ENCODE peak calls at places on chromosome 4, in seven cellular contexts. One of them, this sample, is unnamed.

GRCh38 chr4:110596431-110596830 is 26.4 kb downstream of the PITX2 start:
- DNase-seq in CD8-positive, alpha-beta memory T cell: no peak
- DNase-seq in astrocyte of the spinal cord: no peak
- DNase-seq in central memory CD8-positive, alpha-beta T cell: no peak
- DNase-seq in foreskin keratinocyte: no peak
- DNase-seq in iPS-NIHi11: no peak
- DNase-seq in astrocyte of the hippocampus: no peak
- DNase-seq in this sample: no peak

GRCh38 chr4:107740381-107740780 is 20.3 kb upstream of the PAPSS1 start:
- DNase-seq in astrocyte of the spinal cord: peak
- DNase-seq in central memory CD8-positive, alpha-beta T cell: no peak
- DNase-seq in astrocyte of the hippocampus: peak
- DNase-seq in CD8-positive, alpha-beta memory T cell: no peak
- DNase-seq in iPS-NIHi11: no peak
- DNase-seq in foreskin keratinocyte: peak
- DNase-seq in this sample: no peak

GRCh38 chr4:107034982-107035710 is 967 bp downstream of the DKK2 start:
- DNase-seq in astrocyte of the hippocampus: peak
- DNase-seq in CD8-positive, alpha-beta memory T cell: no peak
- DNase-seq in iPS-NIHi11: peak
- DNase-seq in central memory CD8-positive, alpha-beta T cell: no peak
- DNase-seq in astrocyte of the spinal cord: peak
- DNase-seq in foreskin keratinocyte: no peak
- DNase-seq in this sample: peak

GRCh38 chr4:155999743-156000142 is 46.1 kb upstream of the CTSO start:
- DNase-seq in astrocyte of the spinal cord: peak
- DNase-seq in iPS-NIHi11: peak
- DNase-seq in astrocyte of the hippocampus: peak
- DNase-seq in CD8-positive, alpha-beta memory T cell: no peak
- DNase-seq in foreskin keratinocyte: no peak
- DNase-seq in central memory CD8-positive, alpha-beta T cell: no peak
- DNase-seq in this sample: no peak

GRCh38 chr4:141220271-141220654 is 432 bp upstream of the ZNF330 start:
- DNase-seq in iPS-NIHi11: peak
- DNase-seq in foreskin keratinocyte: peak
- DNase-seq in astrocyte of the spinal cord: no peak
- DNase-seq in CD8-positive, alpha-beta memory T cell: no peak
- DNase-seq in central memory CD8-positive, alpha-beta T cell: no peak
- DNase-seq in astrocyte of the hippocampus: no peak
- DNase-seq in this sample: no peak

GRCh38 chr4:2260336-2261109 is 1.4 kb downstream of the MXD4 start:
- DNase-seq in astrocyte of the hippocampus: no peak
- DNase-seq in astrocyte of the spinal cord: no peak
- DNase-seq in iPS-NIHi11: no peak
- DNase-seq in CD8-positive, alpha-beta memory T cell: no peak
- DNase-seq in central memory CD8-positive, alpha-beta T cell: no peak
- DNase-seq in foreskin keratinocyte: no peak
- DNase-seq in this sample: peak

GRCh38 chr4:184699941-184700340 is 34.0 kb downstream of the CENPU start:
- DNase-seq in astrocyte of the hippocampus: peak
- DNase-seq in CD8-positive, alpha-beta memory T cell: no peak
- DNase-seq in iPS-NIHi11: no peak
- DNase-seq in central memory CD8-positive, alpha-beta T cell: no peak
- DNase-seq in foreskin keratinocyte: no peak
- DNase-seq in astrocyte of the spinal cord: peak
- DNase-seq in this sample: no peak

GRCh38 chr4:107072836-107073736 is 37.0 kb upstream of the DKK2 start:
- DNase-seq in foreskin keratinocyte: no peak
- DNase-seq in astrocyte of the hippocampus: no peak
- DNase-seq in iPS-NIHi11: no peak
- DNase-seq in central memory CD8-positive, alpha-beta T cell: no peak
- DNase-seq in astrocyte of the spinal cord: no peak
- DNase-seq in CD8-positive, alpha-beta memory T cell: no peak
- DNase-seq in this sample: no peak

GRCh38 chr4:175802988-175803387 is 9.1 kb downstream of the GPM6A start:
- DNase-seq in iPS-NIHi11: no peak
- DNase-seq in CD8-positive, alpha-beta memory T cell: no peak
- DNase-seq in central memory CD8-positive, alpha-beta T cell: no peak
- DNase-seq in foreskin keratinocyte: no peak
- DNase-seq in astrocyte of the hippocampus: no peak
- DNase-seq in astrocyte of the spinal cord: no peak
- DNase-seq in this sample: no peak

GRCh38 chr4:175807596-175807995 is 4.5 kb downstream of the GPM6A start:
- DNase-seq in astrocyte of the hippocampus: no peak
- DNase-seq in astrocyte of the spinal cord: no peak
- DNase-seq in iPS-NIHi11: no peak
- DNase-seq in central memory CD8-positive, alpha-beta T cell: no peak
- DNase-seq in foreskin keratinocyte: no peak
- DNase-seq in CD8-positive, alpha-beta memory T cell: no peak
- DNase-seq in this sample: no peak

GRCh38 chr4:85125688-85126087 is 159.2 kb upstream of the WDFY3 start:
- DNase-seq in iPS-NIHi11: no peak
- DNase-seq in astrocyte of the hippocampus: no peak
- DNase-seq in central memory CD8-positive, alpha-beta T cell: no peak
- DNase-seq in CD8-positive, alpha-beta memory T cell: no peak
- DNase-seq in foreskin keratinocyte: no peak
- DNase-seq in astrocyte of the spinal cord: no peak
- DNase-seq in this sample: no peak

GRCh38 chr4:87633239-87633638 is 16.8 kb upstream of the DMP1 start:
- DNase-seq in central memory CD8-positive, alpha-beta T cell: no peak
- DNase-seq in astrocyte of the spinal cord: peak
- DNase-seq in iPS-NIHi11: no peak
- DNase-seq in astrocyte of the hippocampus: peak
- DNase-seq in CD8-positive, alpha-beta memory T cell: no peak
- DNase-seq in foreskin keratinocyte: peak
- DNase-seq in this sample: no peak

GRCh38 chr4:183073838-183074145 is 25.3 kb upstream of the WWC2 start:
- DNase-seq in astrocyte of the hippocampus: no peak
- DNase-seq in CD8-positive, alpha-beta memory T cell: no peak
- DNase-seq in foreskin keratinocyte: no peak
- DNase-seq in iPS-NIHi11: no peak
- DNase-seq in central memory CD8-positive, alpha-beta T cell: no peak
- DNase-seq in astrocyte of the spinal cord: no peak
- DNase-seq in this sample: no peak

GRCh38 chr4:52106701-52107100 is 55.6 kb downstream of the SPATA18 start:
- DNase-seq in CD8-positive, alpha-beta memory T cell: no peak
- DNase-seq in astrocyte of the spinal cord: no peak
- DNase-seq in foreskin keratinocyte: peak
- DNase-seq in central memory CD8-positive, alpha-beta T cell: no peak
- DNase-seq in iPS-NIHi11: no peak
- DNase-seq in astrocyte of the hippocampus: no peak
- DNase-seq in this sample: no peak

GRCh38 chr4:146957252-146957651 is 11.6 kb upstream of the TTC29 start:
- DNase-seq in astrocyte of the hippocampus: peak
- DNase-seq in iPS-NIHi11: no peak
- DNase-seq in astrocyte of the spinal cord: peak
- DNase-seq in foreskin keratinocyte: peak
- DNase-seq in CD8-positive, alpha-beta memory T cell: no peak
- DNase-seq in central memory CD8-positive, alpha-beta T cell: no peak
- DNase-seq in this sample: no peak

GRCh38 chr4:73311428-73311827 is 52.8 kb upstream of the ANKRD17 start:
- DNase-seq in CD8-positive, alpha-beta memory T cell: no peak
- DNase-seq in astrocyte of the hippocampus: peak
- DNase-seq in central memory CD8-positive, alpha-beta T cell: no peak
- DNase-seq in astrocyte of the spinal cord: peak
- DNase-seq in foreskin keratinocyte: peak
- DNase-seq in iPS-NIHi11: no peak
- DNase-seq in this sample: no peak

GRCh38 chr4:112284662-112285411 is 867 bp downstream of the TIFA start:
- DNase-seq in astrocyte of the hippocampus: peak
- DNase-seq in iPS-NIHi11: peak
- DNase-seq in central memory CD8-positive, alpha-beta T cell: no peak
- DNase-seq in astrocyte of the spinal cord: peak
- DNase-seq in foreskin keratinocyte: peak
- DNase-seq in CD8-positive, alpha-beta memory T cell: no peak
- DNase-seq in this sample: peak

GRCh38 chr4:168856312-168856711 is 153.7 kb downstream of the CBR4 start:
- DNase-seq in astrocyte of the hippocampus: peak
- DNase-seq in iPS-NIHi11: no peak
- DNase-seq in foreskin keratinocyte: peak
- DNase-seq in CD8-positive, alpha-beta memory T cell: no peak
- DNase-seq in astrocyte of the spinal cord: peak
- DNase-seq in central memory CD8-positive, alpha-beta T cell: no peak
- DNase-seq in this sample: no peak

This sample was measured in transverse colon.